ENCODE peak calls at places on chromosomes 16 and 17, in ten cellular contexts. N, H, E, C, P, F, Q, M, G and K are unnamed samples.

GRCh38 chr16:15970743-15971434 is 21.5 kb downstream of the ABCC1 start:
- DNase-seq in N (no peak), H (no peak), E (no peak), C (no peak), P (no peak), F (no peak), Q (peak; percentile 35), M (no peak), G (no peak), K (no peak)

GRCh38 chr17:4161179-4161559 is 18.2 kb downstream of the CYB5D2 start:
- DNase-seq in N (peak; percentile 88), H (peak; percentile 98), E (no peak), C (peak; percentile 31), P (peak; percentile 61), F (no peak), Q (peak; percentile 95), M (peak; percentile 55), G (no peak), K (no peak)

GRCh38 chr16:27728691-27729090 is 178.7 kb downstream of the KATNIP start:
- DNase-seq in N (no peak), H (no peak), E (no peak), C (no peak), P (no peak), F (no peak), Q (no peak), M (no peak), G (no peak), K (no peak)

GRCh38 chr17:50609376-50610074 is 25.2 kb upstream of the ABCC3 start:
- DNase-seq in N (no peak), H (no peak), E (no peak), C (no peak), P (no peak), F (no peak), Q (no peak), M (no peak), G (no peak), K (no peak)

GRCh38 chr17:74224959-74225725 is 11.8 kb downstream of the TTYH2 start:
- DNase-seq in N (no peak), H (no peak), E (no peak), C (no peak), P (no peak), F (no peak), Q (no peak), M (no peak), G (no peak), K (no peak)

GRCh38 chr17:34644941-34645550 is 65.7 kb downstream of the TMEM132E start:
- DNase-seq in N (no peak), H (no peak), E (no peak), C (no peak), P (no peak), F (no peak), Q (no peak), M (no peak), G (no peak), K (no peak)

GRCh38 chr16:31352344-31353115 is 2.4 kb upstream of the ITGAX start:
- DNase-seq in N (no peak), H (no peak), E (no peak), C (no peak), P (no peak), F (no peak), Q (no peak), M (no peak), G (no peak), K (no peak)

GRCh38 chr16:29641561-29641960 is 21.5 kb upstream of the SPN start:
- DNase-seq in N (peak; percentile 10), H (no peak), E (no peak), C (no peak), P (no peak), F (no peak), Q (no peak), M (no peak), G (no peak), K (no peak)

GRCh38 chr16:88478115-88478514 is 25.0 kb downstream of the ZFPM1 start:
- DNase-seq in N (no peak), H (no peak), E (no peak), C (no peak), P (no peak), F (no peak), Q (no peak), M (no peak), G (no peak), K (no peak)

GRCh38 chr17:42438600-42439567 is 15.8 kb upstream of the CAVIN1 start:
- DNase-seq in N (peak; percentile 32), H (no peak), E (no peak), C (no peak), P (peak; percentile 61), F (no peak), Q (peak; percentile 41), M (no peak), G (peak; percentile 56), K (no peak)

GRCh38 chr16:1899641-1900451 is 18.4 kb downstream of the HS3ST6 start:
- DNase-seq in N (no peak), H (no peak), E (no peak), C (no peak), P (no peak), F (no peak), Q (no peak), M (no peak), G (peak; percentile 64), K (no peak)

GRCh38 chr17:34626141-34626681 is 46.8 kb downstream of the TMEM132E start:
- DNase-seq in N (no peak), H (no peak), E (no peak), C (no peak), P (no peak), F (no peak), Q (no peak), M (no peak), G (no peak), K (no peak)

GRCh38 chr17:38749222-38750043 is 1.3 kb upstream of the PCGF2 start:
- DNase-seq in N (peak; percentile 93), H (peak; percentile 65), E (no peak), C (no peak), P (peak; percentile 84), F (peak; percentile 59), Q (peak; percentile 63), M (peak; percentile 91), G (peak; percentile 84), K (no peak)

GRCh38 chr17:969767-970387 is 9.7 kb downstream of the NXN start:
- DNase-seq in N (no peak), H (no peak), E (no peak), C (no peak), P (no peak), F (no peak), Q (peak; percentile 67), M (no peak), G (no peak), K (no peak)

GRCh38 chr17:7440823-7441174 is 1.5 kb downstream of the FGF11 start:
- DNase-seq in N (no peak), H (no peak), E (no peak), C (no peak), P (no peak), F (peak; percentile 39), Q (peak; percentile 71), M (peak; percentile 85), G (peak; percentile 28), K (no peak)

GRCh38 chr16:54245788-54246453 is 40.7 kb downstream of the IRX3 start:
- DNase-seq in N (no peak), H (no peak), E (no peak), C (no peak), P (no peak), F (no peak), Q (no peak), M (no peak), G (no peak), K (no peak)

GRCh38 chr17:50205111-50205821 is 3.8 kb upstream of the COL1A1 start:
- DNase-seq in N (no peak), H (no peak), E (no peak), C (no peak), P (no peak), F (no peak), Q (peak; percentile 45), M (no peak), G (peak; percentile 7), K (peak; percentile 2)

GRCh38 chr17:40283662-40284061 is 4.0 kb upstream of the CDC6 start:
- DNase-seq in N (peak; percentile 98), H (peak; percentile 46), E (no peak), C (peak; percentile 93), P (no peak), F (no peak), Q (peak; percentile 98), M (no peak), G (no peak), K (no peak)

GRCh38 chr17:15210247-15210646 is 54.9 kb downstream of the PMP22 start:
- DNase-seq in N (no peak), H (no peak), E (no peak), C (no peak), P (no peak), F (no peak), Q (no peak), M (no peak), G (no peak), K (no peak)

GRCh38 chr16:50378417-50378816 is 9.6 kb upstream of the BRD7 start:
- DNase-seq in N (no peak), H (no peak), E (no peak), C (no peak), P (no peak), F (no peak), Q (no peak), M (no peak), G (no peak), K (no peak)

GRCh38 chr16:66590322-66590721 is 11.1 kb downstream of the CMTM2 start:
- DNase-seq in N (peak; percentile 22), H (no peak), E (no peak), C (no peak), P (no peak), F (no peak), Q (no peak), M (no peak), G (no peak), K (no peak)

GRCh38 chr16:50298075-50298460 is 31.7 kb downstream of the ADCY7 start:
- DNase-seq in N (no peak), H (no peak), E (no peak), C (no peak), P (no peak), F (no peak), Q (no peak), M (no peak), G (no peak), K (peak; percentile 11)

GRCh38 chr17:59365383-59365981 is 34.0 kb downstream of the YPEL2 start:
- DNase-seq in N (no peak), H (no peak), E (peak; percentile 11), C (no peak), P (no peak), F (no peak), Q (peak; percentile 22), M (no peak), G (no peak), K (no peak)

GRCh38 chr17:50638572-50638850 is 3.8 kb downstream of the ABCC3 start:
- DNase-seq in N (peak; percentile 92), H (peak; percentile 94), E (no peak), C (peak; percentile 13), P (no peak), F (no peak), Q (no peak), M (no peak), G (no peak), K (no peak)

GRCh38 chr17:17540935-17541639 is 44.9 kb upstream of the RASD1 start:
- DNase-seq in N (no peak), H (no peak), E (no peak), C (no peak), P (no peak), F (no peak), Q (no peak), M (peak; percentile 9), G (no peak), K (no peak)

GRCh38 chr17:17672453-17673368 is 8.5 kb upstream of the RAI1 start:
- DNase-seq in N (peak; percentile 38), H (no peak), E (no peak), C (no peak), P (peak; percentile 53), F (no peak), Q (no peak), M (no peak), G (no peak), K (no peak)

GRCh38 chr17:7589204-7589868 is 558 bp downstream of the SOX15 start:
- DNase-seq in N (no peak), H (no peak), E (peak; percentile 35), C (peak; percentile 40), P (peak; percentile 84), F (peak; percentile 82), Q (peak; percentile 84), M (peak; percentile 87), G (peak; percentile 81), K (peak; percentile 85)

GRCh38 chr17:34974179-34974578 is 6.1 kb upstream of the LIG3 start:
- DNase-seq in N (no peak), H (no peak), E (no peak), C (no peak), P (no peak), F (no peak), Q (no peak), M (no peak), G (no peak), K (no peak)